ENCODE peak calls at places on chromosomes 16 and 17, in four cellular contexts. S, W, O and B are unnamed samples. For H3K9me3, the result is how much of the 10 kb centered on the place peaks cover.

GRCh38 chr17:17959520-17960361 is 12.5 kb downstream of the TOM1L2 start:
- DNase-seq in S (no peak), W (no peak), O (no peak), B (no peak)

GRCh38 chr17:51228177-51228576 is 31.7 kb downstream of the MBTD1 start:
- DNase-seq in O (no peak), W (no peak), S (no peak), B (no peak)

GRCh38 chr16:85089485-85089884 is 22.8 kb downstream of the CIBAR2 start:
- DNase-seq in S (no peak), W (no peak), O (no peak), B (no peak)

GRCh38 chr17:21183468-21183867 is 30.5 kb downstream of the TMEM11 start:
- DNase-seq in W (no peak), O (no peak), S (no peak), B (no peak)

GRCh38 chr17:47733047-47733413 is at the start of gene TBX21:
- DNase-seq in S (peak), W (no peak), O (peak), B (peak)

GRCh38 chr16:483351-484075 is 44.0 kb upstream of the CAPN15 start:
- DNase-seq in S (no peak), W (no peak), O (peak), B (peak)

GRCh38 chr17:78256705-78257559 is 25.5 kb downstream of the TMEM235 start:
- DNase-seq in S (no peak), W (no peak), O (no peak), B (peak)

GRCh38 chr16:84650062-84650991 is 2.0 kb downstream of the KLHL36 start:
- DNase-seq in W (no peak), O (no peak), S (no peak), B (no peak)

GRCh38 chr17:3794890-3795757 is 5.9 kb downstream of the ITGAE start:
- DNase-seq in S (no peak), W (no peak), O (no peak), B (peak)

GRCh38 chr17:47695664-47696376 is 1.9 kb downstream of the TBKBP1 start:
- DNase-seq in O (no peak), W (no peak), S (no peak), B (no peak)

GRCh38 chr17:59506907-59507726 is 58.3 kb upstream of the DHX40 start:
- DNase-seq in W (no peak), O (no peak), S (no peak), B (no peak)

DNA sequence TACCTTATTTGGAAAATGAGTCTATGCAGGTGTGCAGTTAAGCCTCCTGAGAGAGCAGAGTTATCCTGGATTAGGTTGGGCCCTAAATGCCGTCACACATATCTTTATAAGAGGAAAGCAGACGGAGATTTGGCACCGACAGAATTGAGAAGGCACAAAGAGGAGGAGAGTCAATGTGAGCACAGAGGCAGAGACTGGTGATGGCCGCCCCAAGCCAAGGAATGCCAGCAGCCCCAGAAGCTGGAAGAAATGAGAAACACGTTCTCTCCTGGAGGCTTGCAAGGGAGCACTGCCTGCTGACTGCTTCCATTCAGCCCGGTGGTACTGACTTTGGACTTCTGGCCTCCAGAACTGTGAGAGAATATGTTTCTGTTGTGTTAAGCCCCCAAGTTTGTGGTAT is 3.2 kb downstream of the SLC46A1 start:
- DNase-seq in W (no peak), S (no peak), O (no peak), B (no peak)
- H3K9me3 ChIP-seq in W (under half), S (under half), O (under half), B (under half)

DNA sequence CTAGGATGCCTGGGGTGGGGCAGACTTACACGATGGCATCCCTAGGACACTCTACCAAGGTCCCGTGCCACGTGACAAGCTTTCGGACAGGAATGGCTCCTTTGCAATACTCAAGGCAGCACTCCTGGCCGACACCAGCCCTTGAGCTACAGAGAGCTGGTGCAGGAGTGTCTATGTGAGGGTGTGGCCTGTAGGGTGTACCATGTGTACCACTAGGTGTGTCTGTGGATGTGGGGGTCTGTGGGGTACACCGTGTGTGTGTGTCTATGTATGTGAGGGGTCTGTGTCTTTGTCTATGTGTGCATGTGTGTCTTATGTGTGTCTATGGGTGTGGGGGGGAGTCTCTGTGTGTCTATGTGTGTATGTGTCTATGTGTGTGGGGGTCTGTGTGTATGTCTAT is 1.9 kb upstream of the TLE7 start:
- DNase-seq in O (no peak), W (no peak), S (no peak), B (no peak)
- H3K9me3 ChIP-seq in O (under half), W (under half), S (under half), B (under half)

GRCh38 chr16:62831235-62831634 is 795.0 kb upstream of the CDH8 start:
- DNase-seq in S (no peak), W (no peak), O (no peak), B (peak)
- H3K9me3 ChIP-seq in S (under half), W (under half), O (under half), B (under half)

GRCh38 chr16:68563631-68564366 is 24.7 kb downstream of the ZFP90 start:
- DNase-seq in S (no peak), O (no peak), W (no peak), B (peak)
- H3K9me3 ChIP-seq in S (under half), O (half or more), W (half or more), B (under half)

GRCh38 chr16:48099455-48099854 is 56.3 kb downstream of the ABCC12 start:
- DNase-seq in S (no peak), W (no peak), O (no peak), B (peak)
- H3K9me3 ChIP-seq in S (under half), W (under half), O (under half), B (under half)

GRCh38 chr16:35525979-35526590 is 2066.7 kb downstream of the TP53TG3F start:
- DNase-seq in S (no peak), W (no peak), O (no peak), B (no peak)

GRCh38 chr16:35523991-35524390 is 2064.6 kb downstream of the TP53TG3F start:
- DNase-seq in S (no peak), W (no peak), O (no peak), B (no peak)
- H3K9me3 ChIP-seq in S (under half), W (under half), O (under half), B (under half)

GRCh38 chr17:82949984-82950383 is 110.2 kb upstream of the ZNF750 start:
- DNase-seq in S (no peak), O (no peak), W (no peak), B (no peak)

GRCh38 chr17:82947051-82947991 is 107.5 kb upstream of the ZNF750 start:
- DNase-seq in S (no peak), O (no peak), W (no peak), B (no peak)

GRCh38 chr17:82949361-82949760 is 109.5 kb upstream of the ZNF750 start:
- DNase-seq in O (no peak), W (no peak), S (no peak), B (no peak)

GRCh38 chr17:82948957-82949356 is 109.1 kb upstream of the ZNF750 start:
- DNase-seq in W (no peak), S (no peak), O (no peak), B (no peak)

GRCh38 chr17:82948081-82948511 is 108.3 kb upstream of the ZNF750 start:
- DNase-seq in S (no peak), O (no peak), W (no peak), B (no peak)
- H3K9me3 ChIP-seq in S (under half), O (half or more), W (under half), B (under half)

GRCh38 chr16:3661311-3661710 is 6.8 kb downstream of the DNASE1 start:
- DNase-seq in S (no peak), O (no peak), W (no peak), B (no peak)
- H3K9me3 ChIP-seq in S (under half), O (under half), W (under half), B (under half)